ENCODE peak calls at places on chromosomes 2 and 18, in seven cellular contexts. F, U, S, J, K, O and C are unnamed samples.
A peak's percentile ranks its signal among the peaks of the same experiment; 100 is the strongest.

GRCh38 chr2:106284255-106284654 is 90.2 kb upstream of the UXS1 start:
- DNase-seq in K (no peak), U (no peak), S (no peak), O (no peak), F (no peak), J (no peak), C (no peak)

GRCh38 chr2:137837830-137838229 is 126.4 kb upstream of the HNMT start:
- DNase-seq in K (no peak), F (no peak), J (peak; percentile 54), S (no peak), O (no peak), U (no peak), C (peak; percentile 1)

GRCh38 chr2:85430780-85431601 is 12.5 kb downstream of the SH2D6 start:
- DNase-seq in J (peak; percentile 79), S (no peak), F (no peak), O (peak; percentile 82), U (no peak), K (peak; percentile 87), C (no peak)

GRCh38 chr18:48342125-48342524 is 67.1 kb downstream of the ZBTB7C start:
- DNase-seq in K (peak; percentile 39), F (no peak), J (peak; percentile 95), U (no peak), O (no peak), S (no peak), C (no peak)

GRCh38 chr18:36481201-36481657 is 183.7 kb downstream of the FHOD3 start:
- DNase-seq in U (no peak), K (no peak), O (no peak), F (no peak), S (no peak), J (no peak), C (no peak)

GRCh38 chr2:231293163-231293562 is 94.7 kb downstream of the ARMC9 start:
- DNase-seq in F (no peak), O (no peak), K (no peak), J (no peak), S (no peak), U (no peak), C (no peak)

GRCh38 chr2:75464348-75464946 is 96.3 kb downstream of the EVA1A start:
- DNase-seq in F (peak; percentile 7), K (no peak), S (no peak), O (peak; percentile 37), U (peak; percentile 29), J (peak; percentile 29), C (peak; percentile 46)

GRCh38 chr2:111617804-111618576 is 266.0 kb downstream of the ANAPC1 start:
- DNase-seq in J (no peak), K (no peak), S (no peak), U (no peak), O (no peak), F (no peak), C (peak; percentile 65)

GRCh38 chr2:102063948-102064678 is 72.4 kb downstream of the IL1R2 start:
- DNase-seq in J (no peak), K (no peak), F (peak; percentile 82), S (peak; percentile 85), U (no peak), O (peak; percentile 92), C (peak; percentile 99)

GRCh38 chr2:85933753-85934594 is 45.2 kb upstream of the ST3GAL5 start:
- DNase-seq in J (no peak), F (peak; percentile 84), U (peak; percentile 42), K (no peak), O (peak; percentile 52), S (no peak), C (peak; percentile 79)

GRCh38 chr18:36595046-36595817 is 233.6 kb downstream of the TPGS2 start:
- DNase-seq in U (no peak), K (no peak), F (no peak), J (no peak), S (no peak), O (no peak), C (no peak)

GRCh38 chr2:42359894-42360483 is 1.0 kb downstream of the COX7A2L start:
- DNase-seq in K (no peak), O (peak; percentile 46), S (no peak), J (peak; percentile 11), U (no peak), F (no peak), C (peak; percentile 74)

GRCh38 chr18:649341-649740 is 8.1 kb upstream of the TYMS start:
- DNase-seq in F (no peak), J (no peak), S (no peak), U (no peak), O (no peak), K (no peak), C (no peak)

GRCh38 chr2:6914829-6915228 is 2.4 kb upstream of the RNF144A start:
- DNase-seq in S (peak; percentile 43), F (peak; percentile 11), O (no peak), J (no peak), U (peak; percentile 50), K (no peak), C (peak; percentile 13)

GRCh38 chr2:28869494-28870145 is 489 bp downstream of the TRMT61B start:
- DNase-seq in O (peak; percentile 40), S (no peak), F (no peak), U (peak; percentile 2), J (no peak), K (no peak), C (no peak)

GRCh38 chr2:168849610-168850009 is 40.6 kb downstream of the SPC25 start:
- DNase-seq in U (no peak), S (peak; percentile 7), O (peak; percentile 61), K (peak; percentile 82), F (peak; percentile 2), J (peak; percentile 47), C (peak; percentile 27)

GRCh38 chr2:11342561-11343343 is 1.7 kb downstream of the ROCK2 start:
- DNase-seq in U (no peak), J (peak; percentile 44), K (peak; percentile 43), O (peak; percentile 70), F (no peak), S (no peak), C (peak; percentile 68)

GRCh38 chr2:15050483-15050882 is 418.0 kb downstream of the LRATD1 start:
- DNase-seq in O (no peak), J (peak; percentile 88), U (no peak), K (peak; percentile 100), F (no peak), S (no peak), C (no peak)

GRCh38 chr2:184272040-184272439 is 326.3 kb upstream of the ZNF804A start:
- DNase-seq in U (no peak), K (no peak), S (no peak), O (no peak), J (no peak), F (no peak), C (no peak)

GRCh38 chr2:236887519-236887918 is 198.2 kb upstream of the COPS8 start:
- DNase-seq in U (no peak), J (no peak), S (no peak), F (peak; percentile 65), O (peak; percentile 72), K (no peak), C (peak; percentile 52)

GRCh38 chr2:163594572-163594971 is 141.2 kb downstream of the FIGN start:
- DNase-seq in S (no peak), K (no peak), U (no peak), O (no peak), J (no peak), F (no peak), C (no peak)

GRCh38 chr2:134035605-134036370 is 218.1 kb upstream of the MGAT5 start:
- DNase-seq in J (no peak), K (no peak), O (no peak), S (no peak), F (no peak), U (no peak), C (no peak)

GRCh38 chr18:2515408-2515807 is 55.9 kb downstream of the METTL4 start:
- DNase-seq in J (no peak), U (peak; percentile 82), F (peak; percentile 74), O (no peak), K (no peak), S (peak; percentile 46), C (peak; percentile 85)

GRCh38 chr18:46754188-46754587 is 2.7 kb downstream of the ST8SIA5 start:
- DNase-seq in U (no peak), J (no peak), K (no peak), F (no peak), S (no peak), O (no peak), C (no peak)

GRCh38 chr18:43596106-43596712 is 318.9 kb upstream of the SYT4 start:
- DNase-seq in S (no peak), O (peak; percentile 36), J (peak; percentile 45), F (no peak), K (peak; percentile 73), U (peak; percentile 1), C (peak; percentile 30)

GRCh38 chr2:202387608-202388342 is 11.6 kb downstream of the BMPR2 start:
- DNase-seq in S (no peak), K (no peak), F (no peak), U (no peak), J (no peak), O (no peak), C (peak; percentile 60)

GRCh38 chr18:56702946-56703345 is 51.8 kb downstream of the WDR7 start:
- DNase-seq in J (peak; percentile 7), S (peak; percentile 7), U (peak; percentile 20), K (peak; percentile 68), O (peak; percentile 50), F (peak; percentile 7), C (peak; percentile 31)

GRCh38 chr2:28276076-28276618 is 116.5 kb upstream of the FOSL2 start:
- DNase-seq in K (no peak), F (peak; percentile 87), S (peak; percentile 97), J (peak; percentile 35), O (peak; percentile 82), U (peak; percentile 92), C (peak; percentile 95)

GRCh38 chr2:69138247-69138754 is 125.3 kb downstream of the ANTXR1 start:
- DNase-seq in K (no peak), S (peak; percentile 46), O (no peak), U (no peak), J (no peak), F (no peak), C (peak; percentile 79)

GRCh38 chr2:235727186-235727585 is 233.3 kb downstream of the AGAP1 start:
- DNase-seq in F (no peak), K (no peak), S (no peak), O (no peak), J (no peak), U (no peak), C (peak; percentile 17)

GRCh38 chr18:159037-159652 is 788 bp downstream of the USP14 start:
- DNase-seq in K (no peak), J (no peak), U (no peak), F (no peak), S (no peak), O (peak; percentile 17), C (peak; percentile 6)